ENCODE peak calls at places on chromosomes 11 and 22, in eight cellular contexts. U is stomach, V is HCT116, Z is sigmoid colon, N is prostate gland, P is GM23338, G is endothelial cell of umbilical vein, X is GM12878. K is an unnamed sample.
A peak's percentile ranks its signal among the peaks of the same experiment; 100 is the strongest.

GRCh38 chr11:12669930-12670329 is 4.3 kb upstream of the TEAD1 start:
- DNase-seq in Z (no peak), P (no peak), U (no peak), V (no peak), G (no peak), N (no peak), X (no peak), K (no peak)

GRCh38 chr11:19931141-19931767 is 218.6 kb downstream of the NAV2 start:
- DNase-seq in X (no peak), G (no peak), Z (peak; percentile 91), N (no peak), P (no peak), V (no peak), U (no peak), K (no peak)

GRCh38 chr22:21026783-21027692 is 5.3 kb downstream of the SLC7A4 start:
- DNase-seq in N (peak; percentile 49), P (no peak), X (no peak), U (no peak), Z (no peak), G (no peak), V (no peak), K (no peak)

GRCh38 chr11:78339483-78339882 is 78.1 kb downstream of the GAB2 start:
- DNase-seq in V (no peak), G (no peak), P (no peak), U (no peak), Z (no peak), N (no peak), X (no peak), K (no peak)

GRCh38 chr22:32823024-32823730 is 21.7 kb downstream of the TIMP3 start:
- DNase-seq in U (peak; percentile 53), V (peak; percentile 43), Z (peak; percentile 62), X (no peak), G (no peak), P (peak; percentile 92), N (no peak), K (peak; percentile 45)

GRCh38 chr22:37240941-37241320 is 3.1 kb downstream of the RAC2 start:
- DNase-seq in Z (no peak), U (no peak), V (no peak), G (no peak), N (no peak), P (no peak), X (no peak), K (no peak)

GRCh38 chr11:35373284-35373933 is 45.9 kb downstream of the SLC1A2 start:
- DNase-seq in X (no peak), N (no peak), U (peak; percentile 71), Z (no peak), G (no peak), P (no peak), V (no peak), K (peak; percentile 30)

GRCh38 chr11:20369816-20370215 is 6.3 kb downstream of the HTATIP2 start:
- DNase-seq in G (no peak), N (no peak), V (no peak), Z (no peak), P (no peak), X (no peak), U (no peak), K (no peak)

GRCh38 chr11:129788278-129788677 is 27.4 kb upstream of the TMEM45B start:
- DNase-seq in P (no peak), G (no peak), N (no peak), X (no peak), V (no peak), Z (no peak), U (no peak), K (no peak)

GRCh38 chr22:19874307-19875060 is 19.8 kb upstream of the GNB1L start:
- DNase-seq in P (peak; percentile 34), N (peak; percentile 73), U (peak; percentile 47), G (peak; percentile 77), X (no peak), Z (peak; percentile 63), V (no peak), K (no peak)

GRCh38 chr11:64004590-64004984 is 18.3 kb downstream of the OTUB1 start:
- DNase-seq in U (no peak), V (no peak), Z (no peak), N (no peak), G (no peak), X (no peak), P (no peak), K (no peak)

GRCh38 chr11:30772908-30773307 is 186.8 kb upstream of the MPPED2 start:
- DNase-seq in P (no peak), G (no peak), U (no peak), N (no peak), Z (no peak), X (no peak), V (no peak), K (no peak)
- TF ChIP-seq POLR2AphosphoS5 in P (no peak), G (no peak), U (no peak), N (no peak), Z (no peak), X (no peak), V (no peak), K (no peak)

GRCh38 chr22:43270949-43271348 is 72.2 kb downstream of the SCUBE1 start:
- DNase-seq in N (no peak), X (no peak), V (no peak), Z (no peak), G (no peak), U (no peak), P (no peak), K (no peak)
- H3K4me1 ChIP-seq in N (no peaks in the 10 kb centered on the region), X (peaks cover 7% of the 10 kb centered on the region), V (peaks cover 11% of the 10 kb centered on the region), Z (no peaks in the 10 kb centered on the region), G (no peaks in the 10 kb centered on the region), U (no peaks in the 10 kb centered on the region), P (peaks cover 8% of the 10 kb centered on the region), K (no peaks in the 10 kb centered on the region)

DNA sequence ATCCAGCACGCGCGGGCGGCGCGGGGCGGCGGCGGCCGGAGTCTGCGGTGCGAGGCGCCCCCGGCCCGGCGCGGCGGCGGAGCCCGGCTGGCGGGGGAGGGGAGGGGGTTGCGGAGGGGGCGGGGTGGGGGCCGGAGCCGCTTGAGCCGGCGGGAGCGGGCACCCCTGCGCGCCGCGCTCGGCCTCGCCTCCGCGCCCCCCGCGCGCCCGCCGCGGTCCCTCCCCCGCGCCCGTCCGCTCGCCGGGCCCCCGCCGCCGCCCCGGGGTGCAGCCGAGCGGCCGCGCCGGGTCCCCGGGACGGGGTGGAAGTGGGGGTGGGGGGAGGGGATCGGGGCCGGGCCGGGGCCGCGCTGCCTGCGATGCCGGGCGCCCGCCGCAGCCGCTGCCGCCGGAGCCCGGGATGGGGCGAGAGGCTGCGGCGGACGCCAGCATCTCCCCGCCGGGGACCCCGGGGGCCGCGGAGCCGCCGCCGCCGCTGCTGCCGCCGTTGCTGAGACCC is 284 bp downstream of the MGAT3 start:
- DNase-seq in X (no peak), Z (no peak), N (no peak), V (no peak), G (no peak), U (no peak), P (no peak), K (no peak)
- H3K4me3 ChIP-seq in X (peak overlapping the region; percentile 86), Z (peak overlapping the region; percentile 41), N (peak overlapping the region; percentile 38), V (no peak overlapping the region), G (no peak overlapping the region), U (peak overlapping the region; percentile 56), P (peak overlapping the region; percentile 82), K (peak overlapping the region; percentile 43)

DNA sequence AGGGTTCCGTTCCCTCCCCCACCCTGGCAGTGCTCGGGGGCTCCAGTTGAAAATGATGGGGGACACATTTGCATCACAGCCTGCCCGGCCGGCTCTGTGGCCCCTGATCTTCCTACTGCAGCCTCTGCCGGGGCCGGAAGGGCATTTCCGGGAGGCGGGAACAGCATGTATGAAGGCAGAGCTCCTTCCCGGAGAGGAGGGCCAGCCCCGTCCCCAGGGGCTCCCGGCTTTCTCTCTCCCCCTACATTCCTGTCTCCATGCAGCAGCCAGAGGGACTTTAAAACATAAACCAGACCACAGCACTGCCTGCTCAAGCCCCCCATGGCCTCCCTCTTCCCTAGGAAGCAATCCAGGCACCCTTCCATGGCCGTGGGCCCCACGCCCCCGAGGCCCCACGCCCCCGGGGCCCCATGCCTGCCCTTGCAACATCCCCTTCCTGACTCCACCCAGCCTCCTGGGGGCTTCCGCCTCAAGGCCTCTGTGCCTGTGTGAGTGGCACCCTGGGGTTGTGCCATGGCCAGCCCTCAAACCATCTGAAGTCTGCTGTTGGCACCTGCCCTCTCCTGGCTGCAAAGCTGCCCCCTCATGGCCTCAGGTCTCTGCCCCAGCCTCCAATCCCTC is 73.1 kb downstream of the CDKN1C start:
- DNase-seq in G (no peak), Z (peak; percentile 81), U (no peak), N (no peak), P (no peak), V (no peak), X (no peak), K (no peak)
- TF ChIP-seq POLR2AphosphoS5 in G (no peak), Z (peak; percentile 14), U (no peak), N (no peak), P (no peak), V (no peak), X (no peak), K (no peak)

GRCh38 chr11:69211540-69212120 is 55.9 kb downstream of the SMIM38 start:
- DNase-seq in N (no peak), U (no peak), V (no peak), X (no peak), P (no peak), G (no peak), Z (peak; percentile 36), K (no peak)
- H3K4me1 ChIP-seq in N (no peaks in the 10 kb centered on the region), U (no peaks in the 10 kb centered on the region), V (no peaks in the 10 kb centered on the region), X (peaks cover 20% of the 10 kb centered on the region), P (no peaks in the 10 kb centered on the region), G (no peaks in the 10 kb centered on the region), Z (no peaks in the 10 kb centered on the region), K (no peaks in the 10 kb centered on the region)

GRCh38 chr22:39959640-39960447 is at the start of gene TMA7B:
- DNase-seq in U (peak; percentile 27), X (no peak), P (peak; percentile 59), V (no peak), N (no peak), G (peak; percentile 40), Z (no peak), K (no peak)
- H3K4me3 ChIP-seq in U (no peak within 1 kb of the TSS), X (peak within 1 kb of the TSS; percentile 33), P (no peak within 1 kb of the TSS), V (no peak within 1 kb of the TSS), N (no peak within 1 kb of the TSS), G (no peak within 1 kb of the TSS), Z (no peak within 1 kb of the TSS), K (no peak within 1 kb of the TSS)

GRCh38 chr22:28029962-28030361 is 110.9 kb upstream of the PITPNB start:
- DNase-seq in X (no peak), G (no peak), Z (no peak), U (no peak), P (no peak), N (no peak), V (no peak), K (no peak)
- TF ChIP-seq POLR2AphosphoS5 in X (no peak), G (no peak), Z (no peak), U (no peak), P (no peak), N (no peak), V (no peak), K (no peak)